ENCODE peak calls at places on chromosome 15, in nine cellular contexts. C, E, O, D, G, Z, S, J and P are unnamed samples.

GRCh38 chr15:43977072-43977884 is 150.5 kb downstream of the WDR76 start:
- DNase-seq in O (no peak), E (no peak), Z (no peak), G (no peak), J (no peak), S (no peak), D (peak; percentile 82), C (no peak), P (peak; percentile 54)

GRCh38 chr15:79923068-79923514 is 26.3 kb upstream of the MTHFS start:
- DNase-seq in J (peak; percentile 33), S (peak; percentile 62), Z (peak; percentile 77), O (peak; percentile 42), G (peak; percentile 60), D (peak; percentile 83), C (peak; percentile 42), E (peak; percentile 78), P (peak; percentile 85)

GRCh38 chr15:44438402-44438801 is 11.0 kb downstream of the CTDSPL2 start:
- DNase-seq in D (no peak), C (no peak), Z (no peak), E (no peak), S (no peak), G (no peak), O (no peak), J (no peak), P (no peak)

GRCh38 chr15:66655511-66655910 is 46.5 kb upstream of the SMAD6 start:
- DNase-seq in C (no peak), D (no peak), J (no peak), S (no peak), Z (no peak), G (no peak), O (no peak), E (no peak), P (no peak)

GRCh38 chr15:33195283-33195682 is 769 bp upstream of the FMN1 start:
- DNase-seq in S (no peak), O (no peak), E (no peak), J (no peak), G (no peak), C (no peak), D (peak; percentile 31), Z (no peak), P (no peak)

GRCh38 chr15:59553879-59554735 is 57.5 kb upstream of the GCNT3 start:
- DNase-seq in O (peak; percentile 97), D (no peak), G (no peak), J (peak; percentile 74), S (peak; percentile 53), C (no peak), Z (no peak), E (no peak), P (no peak)

GRCh38 chr15:82999905-83000671 is 11.4 kb downstream of the C15orf40 start:
- DNase-seq in G (no peak), S (peak; percentile 32), O (peak; percentile 74), E (no peak), Z (no peak), J (peak; percentile 52), C (no peak), D (peak; percentile 81), P (no peak)

GRCh38 chr15:95291878-95292472 is 1038.5 kb upstream of the NR2F2 start:
- DNase-seq in E (no peak), G (no peak), S (no peak), O (peak; percentile 57), J (peak; percentile 39), Z (no peak), D (peak; percentile 39), C (no peak), P (no peak)

GRCh38 chr15:84113919-84114318 is 121.7 kb upstream of the GOLGA6L4 start:
- DNase-seq in S (no peak), C (no peak), Z (no peak), J (peak; percentile 13), D (no peak), E (no peak), O (no peak), G (no peak), P (no peak)

GRCh38 chr15:90939756-90940155 is 4.7 kb downstream of the UNC45A start:
- DNase-seq in O (no peak), D (no peak), J (no peak), E (no peak), Z (no peak), G (no peak), C (no peak), S (no peak), P (no peak)
- H3K4me3 ChIP-seq in O (no peak overlapping the region), D (no peak overlapping the region), J (no peak overlapping the region), E (no peak overlapping the region), Z (no peak overlapping the region), G (no peak overlapping the region), C (no peak overlapping the region), S (no peak overlapping the region), P (no peak overlapping the region)

GRCh38 chr15:77672110-77672509 is 39.4 kb upstream of the LINGO1 start:
- DNase-seq in E (no peak), G (no peak), S (no peak), C (no peak), Z (no peak), O (no peak), D (no peak), J (no peak), P (no peak)
- H3K4me3 ChIP-seq in E (no peak overlapping the region), G (no peak overlapping the region), S (no peak overlapping the region), C (no peak overlapping the region), Z (no peak overlapping the region), O (no peak overlapping the region), D (no peak overlapping the region), J (no peak overlapping the region), P (no peak overlapping the region)

DNA sequence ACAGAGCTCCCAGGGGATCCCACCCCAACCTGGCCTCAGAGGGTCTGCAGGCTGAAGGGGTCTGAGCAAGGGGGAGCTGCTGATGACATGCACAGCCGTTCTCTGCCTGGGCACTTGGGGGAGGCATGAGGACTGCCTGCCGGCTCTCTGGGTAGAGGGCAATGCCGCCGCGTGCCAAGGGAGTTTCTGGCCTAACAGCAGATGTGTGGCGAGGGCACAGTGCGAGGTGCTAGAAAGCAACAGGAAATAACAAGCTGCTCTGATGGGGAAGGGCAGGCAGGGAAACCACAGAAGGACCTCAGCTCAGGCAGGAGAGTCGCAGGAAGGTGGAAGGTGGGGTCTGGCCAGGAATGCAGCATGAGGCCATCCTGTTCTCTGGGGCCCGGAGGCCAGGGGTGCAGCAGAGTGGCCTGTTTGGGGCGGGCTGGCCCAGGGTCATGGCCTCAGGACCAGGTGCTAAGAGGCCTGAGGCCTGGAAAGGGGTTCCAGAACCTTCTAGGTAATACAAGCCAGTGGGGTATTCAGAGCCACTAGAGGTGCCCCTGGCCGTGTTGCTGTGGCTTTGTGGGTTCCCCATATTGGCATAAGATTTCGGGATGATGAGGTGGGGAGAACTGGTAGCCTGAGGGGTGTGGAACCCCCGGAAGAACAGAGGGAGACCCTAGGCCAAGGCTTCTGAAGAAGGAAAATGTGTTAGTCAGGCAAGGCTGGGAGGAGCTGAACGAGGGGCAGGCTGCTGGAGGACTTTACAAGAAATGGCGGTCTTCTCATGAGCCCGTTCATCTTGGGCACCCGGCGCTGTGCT is 41.2 kb downstream of the RGMA start:
- DNase-seq in D (peak; percentile 35), G (no peak), C (peak; percentile 34), J (no peak), S (no peak), Z (no peak), E (no peak), O (no peak), P (no peak)
- H3K4me3 ChIP-seq in D (no peak overlapping the region), G (no peak overlapping the region), C (no peak overlapping the region), J (no peak overlapping the region), S (no peak overlapping the region), Z (no peak overlapping the region), E (no peak overlapping the region), O (no peak overlapping the region), P (no peak overlapping the region)

GRCh38 chr15:75348563-75349350 is 1.9 kb downstream of the NEIL1 start:
- DNase-seq in Z (peak; percentile 40), C (no peak), G (no peak), O (no peak), S (no peak), J (no peak), D (no peak), E (no peak), P (no peak)

GRCh38 chr15:75348034-75348562 is 1.3 kb downstream of the NEIL1 start:
- DNase-seq in Z (peak; percentile 35), O (no peak), S (no peak), E (no peak), J (no peak), D (no peak), G (no peak), C (no peak), P (no peak)

GRCh38 chr15:75352186-75352585 is 5.3 kb downstream of the NEIL1 start:
- DNase-seq in G (no peak), C (no peak), O (no peak), S (no peak), E (no peak), D (no peak), Z (peak; percentile 21), J (no peak), P (no peak)

GRCh38 chr15:75349851-75350588 is 3.2 kb downstream of the NEIL1 start:
- DNase-seq in D (peak; percentile 94), O (no peak), S (no peak), C (peak; percentile 56), G (no peak), E (peak; percentile 34), J (no peak), Z (peak; percentile 29), P (peak; percentile 82)

DNA sequence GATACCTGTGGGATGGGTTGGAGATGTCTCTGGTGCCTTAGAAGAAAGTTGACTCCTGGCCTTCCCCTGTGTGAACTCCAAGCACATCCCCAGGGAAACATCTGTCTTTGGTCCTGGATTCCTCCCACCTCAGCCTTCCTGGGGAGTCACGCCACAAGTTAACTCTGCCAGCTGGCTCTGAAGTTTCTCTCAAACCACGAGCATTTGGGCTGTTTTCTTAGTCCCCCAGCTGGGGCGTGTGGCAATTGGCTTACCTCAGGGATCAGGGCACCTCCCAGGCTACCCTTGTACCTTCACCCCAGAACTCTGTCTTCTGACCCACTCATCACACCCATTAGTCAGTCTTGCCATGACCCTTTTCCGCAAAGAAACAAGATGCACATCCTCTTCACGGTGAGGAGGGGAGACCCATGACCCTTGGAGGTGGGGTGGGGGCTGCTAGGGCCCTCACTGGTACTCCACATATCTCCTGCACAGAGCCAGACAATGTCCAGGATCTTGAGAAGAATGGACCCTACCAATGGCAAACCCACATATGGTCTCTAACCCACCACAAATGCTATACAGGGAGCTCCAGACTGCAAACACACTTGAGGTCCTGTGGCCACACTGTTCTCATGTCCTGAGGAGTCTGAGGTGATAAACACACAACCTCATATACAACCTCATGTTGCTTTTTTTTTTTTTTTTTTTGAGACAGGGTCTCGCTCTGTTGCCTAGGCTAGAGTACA is 3.9 kb downstream of the NEIL1 start:
- DNase-seq in J (no peak), D (no peak), S (no peak), E (no peak), O (no peak), Z (peak; percentile 12), C (no peak), G (no peak), P (no peak)
- H3K4me3 ChIP-seq in J (no peak overlapping the region), D (no peak overlapping the region), S (no peak overlapping the region), E (no peak overlapping the region), O (no peak overlapping the region), Z (no peak overlapping the region), C (no peak overlapping the region), G (no peak overlapping the region), P (no peak overlapping the region)

DNA sequence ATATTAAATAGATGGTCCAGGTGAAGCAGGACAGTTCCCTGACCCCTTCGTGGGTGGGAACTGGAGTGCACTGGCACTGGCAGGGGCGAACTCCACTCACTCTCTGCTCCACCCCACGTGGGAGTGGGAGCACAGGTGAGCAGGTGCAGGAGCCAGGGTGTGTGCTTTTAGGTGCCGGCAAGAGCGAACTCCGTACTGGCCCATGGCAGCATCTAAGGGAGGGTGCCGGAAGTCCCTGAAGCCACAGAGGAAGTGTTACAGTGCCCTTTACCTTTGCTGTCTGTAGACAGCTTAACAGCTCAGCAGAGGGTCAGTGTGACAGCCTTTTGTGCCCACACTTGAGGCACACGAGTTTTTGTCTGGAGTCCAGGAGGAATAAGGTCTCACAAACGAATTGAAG is 26.7 kb upstream of the PIAS1 start:
- DNase-seq in C (no peak), E (no peak), D (no peak), Z (no peak), S (no peak), O (no peak), J (no peak), G (no peak), P (no peak)
- H3K4me3 ChIP-seq in C (no peak overlapping the region), E (no peak overlapping the region), D (no peak overlapping the region), Z (no peak overlapping the region), S (no peak overlapping the region), O (no peak overlapping the region), J (no peak overlapping the region), G (no peak overlapping the region), P (no peak overlapping the region)